ENCODE peak calls at places on chromosomes 3 and 15, in six cellular contexts. P, F, Q, A, V and S are unnamed samples.

GRCh38 chr3:131217296-131217741 is 164.3 kb upstream of the NUDT16 start:
- DNase-seq in Q (no peak), P (no peak), F (no peak), V (no peak), A (peak), S (no peak)

GRCh38 chr3:14405886-14406238 is 3.5 kb downstream of the SLC6A6 start:
- DNase-seq in Q (peak), V (no peak), F (no peak), A (no peak), P (no peak), S (no peak)

GRCh38 chr3:150582620-150583019 is 20.5 kb upstream of the SELENOT start:
- DNase-seq in Q (no peak), F (no peak), P (no peak), A (no peak), V (no peak), S (no peak)

GRCh38 chr15:64343841-64344240 is 12.1 kb downstream of the CSNK1G1 start:
- DNase-seq in P (no peak), F (no peak), V (no peak), A (no peak), Q (no peak), S (no peak)

GRCh38 chr3:184544513-184544861 is 17.1 kb upstream of the EPHB3 start:
- DNase-seq in F (no peak), Q (no peak), P (no peak), V (no peak), A (no peak), S (no peak)

GRCh38 chr3:23629181-23629893 is 176.4 kb upstream of the UBE2E1 start:
- DNase-seq in P (no peak), F (no peak), Q (no peak), A (no peak), V (no peak), S (no peak)

GRCh38 chr3:148191966-148192365 is 505.7 kb upstream of the AGTR1 start:
- DNase-seq in V (no peak), P (no peak), F (no peak), A (no peak), Q (no peak), S (no peak)

GRCh38 chr15:67067930-67068542 is 2.6 kb downstream of the SMAD3 start:
- DNase-seq in F (no peak), V (no peak), P (no peak), Q (no peak), A (no peak), S (no peak)

GRCh38 chr3:59189561-59190338 is 139.9 kb upstream of the CFAP20DC start:
- DNase-seq in A (no peak), P (no peak), V (no peak), Q (no peak), F (no peak), S (no peak)

GRCh38 chr3:141575879-141576743 is 89.3 kb downstream of the RASA2 start:
- DNase-seq in P (no peak), F (peak), Q (no peak), A (no peak), V (no peak), S (peak)